ENCODE peak calls at places on chromosomes 5 and 9, in nine cellular contexts. B is heart right ventricle, X is GM23338, E is endodermal cell, M is cardiac muscle cell, V is PC-9, A is breast epithelium, U is tibial artery, G is colonic mucosa. Z is an unnamed sample.

GRCh38 chr5:61386062-61386800 is 54.2 kb downstream of the ZSWIM6 start:
- DNase-seq in E (no peak), M (no peak), V (no peak), G (no peak), A (no peak), B (no peak), X (no peak), U (no peak), Z (no peak)

GRCh38 chr5:159097461-159098284 is 2.0 kb downstream of the EBF1 start:
- DNase-seq in A (no peak), X (peak; percentile 47), E (peak; percentile 71), G (no peak), M (no peak), V (no peak), U (peak; percentile 78), B (peak; percentile 56), Z (no peak)

GRCh38 chr9:81522721-81523551 is 166.4 kb downstream of the TLE1 start:
- DNase-seq in U (no peak), E (peak; percentile 64), G (peak; percentile 28), A (no peak), M (peak; percentile 35), X (peak; percentile 78), V (no peak), B (peak; percentile 23), Z (no peak)

GRCh38 chr9:23542438-23542837 is 283.6 kb downstream of the ELAVL2 start:
- DNase-seq in V (no peak), X (no peak), M (no peak), A (no peak), G (no peak), U (no peak), B (no peak), E (no peak), Z (no peak)

GRCh38 chr5:176762489-176762888 is 47.9 kb upstream of the UNC5A start:
- DNase-seq in U (no peak), X (peak; percentile 50), E (peak; percentile 55), V (peak; percentile 45), A (no peak), B (no peak), G (no peak), M (no peak), Z (no peak)

GRCh38 chr5:143002459-143003327 is 232.5 kb downstream of the ARHGAP26 start:
- DNase-seq in V (no peak), X (peak; percentile 68), A (no peak), U (no peak), E (peak; percentile 60), B (peak; percentile 51), M (no peak), G (no peak), Z (no peak)

GRCh38 chr5:73298251-73299016 is 125.4 kb downstream of the TMEM174 start:
- DNase-seq in V (no peak), G (no peak), A (no peak), X (peak; percentile 50), M (no peak), E (no peak), U (no peak), B (no peak), Z (no peak)

GRCh38 chr5:130109152-130109551 is 204.9 kb downstream of the CHSY3 start:
- DNase-seq in E (no peak), A (no peak), M (peak; percentile 45), G (no peak), X (peak; percentile 79), U (no peak), B (no peak), V (no peak), Z (peak; percentile 2)

GRCh38 chr5:152634596-152634995 is 229.5 kb upstream of the NMUR2 start:
- DNase-seq in B (peak; percentile 60), G (no peak), E (peak; percentile 52), M (peak; percentile 60), V (no peak), X (peak; percentile 51), A (no peak), U (no peak), Z (no peak)

GRCh38 chr5:135887881-135888614 is 7.6 kb downstream of the IL9 start:
- DNase-seq in G (no peak), U (no peak), E (peak; percentile 73), A (no peak), B (no peak), M (peak; percentile 50), V (no peak), X (peak; percentile 71), Z (peak; percentile 7)

GRCh38 chr5:35338169-35338476 is 107.8 kb upstream of the PRLR start:
- DNase-seq in V (peak; percentile 36), G (no peak), E (no peak), M (no peak), U (no peak), X (peak; percentile 55), A (no peak), B (no peak), Z (no peak)

GRCh38 chr5:32827981-32828380 is 116.9 kb downstream of the NPR3 start:
- DNase-seq in X (no peak), U (no peak), G (no peak), V (no peak), E (no peak), M (no peak), B (no peak), A (no peak), Z (no peak)

GRCh38 chr9:91817493-91818225 is 132.4 kb downstream of the ROR2 start:
- DNase-seq in G (no peak), A (no peak), U (peak; percentile 61), V (no peak), X (peak; percentile 79), M (no peak), E (peak; percentile 67), B (no peak), Z (no peak)

GRCh38 chr5:5039918-5040317 is 100.2 kb upstream of the ADAMTS16 start:
- DNase-seq in G (no peak), A (no peak), B (no peak), U (no peak), V (no peak), X (no peak), M (no peak), E (no peak), Z (no peak)

DNA sequence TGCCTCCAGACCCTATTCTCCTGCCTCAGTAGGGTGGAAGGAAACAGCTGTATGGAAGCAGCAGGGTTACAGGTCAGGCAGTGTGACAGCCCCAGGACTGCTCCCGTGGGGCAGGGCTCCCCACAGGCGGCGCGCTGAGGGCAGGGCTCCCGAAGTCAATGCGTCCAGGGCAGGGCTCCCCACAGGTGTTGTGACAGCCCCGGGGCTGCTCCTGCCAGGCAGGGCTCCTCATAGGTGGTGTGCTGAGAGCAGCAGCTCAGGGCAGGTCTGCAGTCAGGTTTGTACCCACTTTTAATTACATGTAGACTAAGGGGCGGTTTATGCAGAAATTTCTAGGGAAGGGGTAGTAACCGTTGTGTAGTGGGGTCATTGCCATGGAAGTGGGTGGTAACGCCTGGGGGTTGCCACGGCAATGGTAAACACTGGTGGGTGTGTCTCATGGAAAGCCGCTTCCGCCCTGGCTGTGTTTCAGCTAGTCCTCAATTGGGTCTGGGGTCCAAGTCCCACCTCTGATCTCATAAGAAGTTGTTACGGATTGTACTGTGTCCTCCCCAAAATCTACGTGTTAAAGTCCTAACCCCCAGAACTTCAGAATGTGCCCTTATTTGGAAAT is 16.7 kb upstream of the TERT start:
- DNase-seq in G (no peak), M (no peak), A (no peak), U (peak; percentile 51), B (no peak), X (no peak), E (peak; percentile 18), V (no peak), Z (no peak)
- H3K36me3 ChIP-seq in G (no peaks in the 10 kb centered on the region), M (no peaks in the 10 kb centered on the region), A (no peaks in the 10 kb centered on the region), U (no peaks in the 10 kb centered on the region), B (no peaks in the 10 kb centered on the region), X (no peaks in the 10 kb centered on the region), E (peaks cover 1% of the 10 kb centered on the region), V (no peaks in the 10 kb centered on the region), Z (no peaks in the 10 kb centered on the region)

GRCh38 chr5:41519801-41520200 is 9.4 kb upstream of the PLCXD3 start:
- DNase-seq in V (no peak), E (no peak), A (no peak), B (no peak), M (no peak), U (no peak), G (no peak), X (peak; percentile 12), Z (no peak)
- TF ChIP-seq CTCF in V (peak; percentile 39), E (peak; percentile 57), A (no peak), B (peak; percentile 50), M (no peak), U (no peak), G (no peak), X (peak; percentile 36), Z (no peak)

GRCh38 chr9:124453586-124454191 is 3.4 kb downstream of the ADGRD2 start:
- DNase-seq in E (peak; percentile 92), A (no peak), V (no peak), X (peak; percentile 83), U (peak; percentile 55), M (peak; percentile 42), G (peak; percentile 75), B (no peak), Z (no peak)
- H3K36me3 ChIP-seq in E (no peaks in the 10 kb centered on the region), A (no peaks in the 10 kb centered on the region), V (no peaks in the 10 kb centered on the region), X (no peaks in the 10 kb centered on the region), U (no peaks in the 10 kb centered on the region), M (no peaks in the 10 kb centered on the region), G (no peaks in the 10 kb centered on the region), B (no peaks in the 10 kb centered on the region), Z (no peaks in the 10 kb centered on the region)

DNA sequence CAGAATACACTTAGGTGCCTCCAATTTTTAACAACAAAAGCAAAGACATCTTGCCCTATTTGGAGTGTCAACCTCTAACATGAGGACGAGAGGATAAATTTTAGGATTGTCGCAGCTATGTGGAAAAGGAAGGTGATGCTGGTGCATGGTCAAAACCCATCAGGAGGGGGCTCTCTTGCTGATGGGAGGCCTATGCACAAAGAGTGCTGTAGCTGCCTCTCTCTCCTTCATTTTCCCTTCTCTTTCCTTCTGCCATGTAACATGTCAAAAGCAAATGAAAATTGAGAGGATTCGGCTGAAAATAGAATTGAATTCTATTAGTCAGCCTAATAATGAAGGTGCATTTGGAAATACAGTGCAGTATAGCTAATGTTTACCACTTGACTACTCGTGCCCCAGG is 578.7 kb upstream of the ZNF462 start:
- DNase-seq in U (no peak), M (peak; percentile 25), B (no peak), V (no peak), G (no peak), E (peak; percentile 72), X (peak; percentile 63), A (no peak), Z (no peak)
- TF ChIP-seq CTCF in U (no peak), M (peak; percentile 23), B (peak; percentile 26), V (no peak), G (no peak), E (peak; percentile 78), X (peak; percentile 54), A (no peak), Z (peak; percentile 34)

DNA sequence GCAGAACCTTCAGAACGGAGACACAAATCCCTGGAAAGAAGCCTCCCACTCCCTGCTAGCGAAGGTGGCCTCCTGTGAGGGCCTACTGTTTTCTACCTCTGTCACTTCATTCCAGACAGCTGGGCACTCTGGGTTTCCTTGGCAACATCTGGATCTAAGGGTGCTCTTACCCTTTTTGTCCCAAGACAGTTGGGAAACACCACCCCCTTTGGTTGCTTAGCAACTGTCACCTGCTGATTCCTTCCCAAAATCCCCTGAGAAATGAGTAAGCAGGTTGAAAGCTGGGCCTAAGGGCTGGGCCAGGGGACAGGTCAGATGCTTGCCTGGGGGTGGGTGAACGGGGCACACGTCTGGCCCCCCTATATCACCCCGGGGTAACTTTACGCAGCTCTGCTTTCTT is 29.4 kb downstream of the NANS start:
- DNase-seq in E (peak; percentile 82), X (peak; percentile 83), G (no peak), M (peak; percentile 65), U (peak; percentile 1), B (no peak), A (no peak), V (no peak), Z (no peak)
- H3K36me3 ChIP-seq in E (peaks cover 33% of the 10 kb centered on the region), X (peaks cover 14% of the 10 kb centered on the region), G (peaks cover 4% of the 10 kb centered on the region), M (peaks cover 8% of the 10 kb centered on the region), U (peaks cover 25% of the 10 kb centered on the region), B (peaks cover 34% of the 10 kb centered on the region), A (no peaks in the 10 kb centered on the region), V (peaks cover 3% of the 10 kb centered on the region), Z (no peaks in the 10 kb centered on the region)

GRCh38 chr5:140596364-140596763 is 31.7 kb downstream of the SLC35A4 start:
- DNase-seq in V (no peak), E (no peak), B (no peak), X (no peak), G (no peak), U (no peak), A (no peak), M (no peak), Z (no peak)
- TF ChIP-seq CTCF in V (no peak), E (no peak), B (no peak), X (no peak), G (no peak), U (no peak), A (no peak), M (no peak), Z (no peak)